ENCODE peak calls at places on chromosomes 16 and 17, in eight cellular contexts. U is heart right ventricle, D is RWPE2, G is NB4, J is OCI-LY7, P is AG09309, V is fibroblast of the aortic adventitia, R is neural progenitor cell. B is an unnamed sample.
A peak's percentile ranks its signal among the peaks of the same experiment; 100 is the strongest.

GRCh38 chr16:50282010-50282538 is 15.7 kb downstream of the ADCY7 start:
- DNase-seq in U (peak; percentile 61), D (no peak), G (peak; percentile 100), J (peak; percentile 93), P (no peak), V (peak; percentile 52), R (no peak), B (peak; percentile 61)

GRCh38 chr16:56506941-56507340 is 12.9 kb downstream of the BBS2 start:
- DNase-seq in U (no peak), D (no peak), G (no peak), J (no peak), P (peak; percentile 20), V (peak; percentile 79), R (no peak), B (peak; percentile 27)

GRCh38 chr16:77238593-77238992 is 39.4 kb downstream of the SYCE1L start:
- DNase-seq in U (no peak), D (no peak), G (no peak), J (no peak), P (no peak), V (no peak), R (no peak), B (no peak)

GRCh38 chr17:47720754-47721533 is 12.1 kb upstream of the TBX21 start:
- DNase-seq in U (no peak), D (no peak), G (peak; percentile 75), J (no peak), P (no peak), V (no peak), R (peak; percentile 48), B (no peak)

GRCh38 chr17:77085916-77086432 is 54.8 kb upstream of the SEC14L1 start:
- DNase-seq in U (no peak), D (no peak), G (no peak), J (peak; percentile 84), P (no peak), V (no peak), R (no peak), B (no peak)

GRCh38 chr17:37301288-37301687 is 74.5 kb upstream of the C17orf78 start:
- DNase-seq in U (no peak), D (no peak), G (peak; percentile 30), J (no peak), P (no peak), V (peak; percentile 78), R (peak; percentile 18), B (peak; percentile 45)

GRCh38 chr16:66168777-66169176 is 197.7 kb upstream of the CDH5 start:
- DNase-seq in U (no peak), D (no peak), G (no peak), J (no peak), P (no peak), V (no peak), R (no peak), B (no peak)

GRCh38 chr16:31477220-31478216 is 5.4 kb upstream of the SLC5A2 start:
- DNase-seq in U (no peak), D (no peak), G (peak; percentile 91), J (no peak), P (no peak), V (no peak), R (peak; percentile 52), B (no peak)

GRCh38 chr17:78957076-78957475 is 22.6 kb downstream of the LGALS3BP start:
- DNase-seq in U (no peak), D (no peak), G (no peak), J (no peak), P (no peak), V (peak; percentile 34), R (no peak), B (no peak)

GRCh38 chr17:69567130-69567529 is 152.6 kb downstream of the MAP2K6 start:
- DNase-seq in U (no peak), D (no peak), G (no peak), J (no peak), P (no peak), V (no peak), R (peak; percentile 34), B (no peak)

GRCh38 chr17:7313028-7313889 is 1.9 kb downstream of the GPS2 start:
- DNase-seq in U (no peak), D (no peak), G (peak; percentile 39), J (peak; percentile 37), P (no peak), V (no peak), R (no peak), B (no peak)
- H3K4me3 ChIP-seq in U (no peak overlapping the region), D (no peak overlapping the region), G (peak overlapping the region; percentile 73), J (peak overlapping the region; percentile 95), P (no peak overlapping the region), V (no peak overlapping the region), R (no peak overlapping the region), B (no peak overlapping the region)

DNA sequence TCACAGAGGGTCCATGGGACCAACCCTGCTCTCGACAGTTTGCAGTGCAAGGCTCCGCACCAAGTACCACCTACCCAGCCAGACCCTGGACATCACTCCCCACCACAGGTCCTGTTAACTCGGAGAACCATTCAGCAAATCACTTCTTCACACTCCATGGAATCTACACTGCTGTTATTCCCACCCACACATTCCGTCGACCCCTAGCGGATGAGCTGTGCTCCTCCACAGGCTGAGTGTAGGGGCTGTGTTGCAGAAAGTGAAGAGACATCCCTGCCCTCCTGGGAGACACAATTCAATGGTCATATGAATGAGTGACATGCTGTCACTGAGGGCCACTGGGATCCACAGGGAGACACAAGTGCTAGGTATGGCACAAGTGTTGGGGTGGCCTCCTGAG is 27.5 kb downstream of the MPG start:
- DNase-seq in U (no peak), D (no peak), G (no peak), J (no peak), P (no peak), V (no peak), R (no peak), B (no peak)
- TF ChIP-seq CTCF in U (no peak), D (no peak), G (no peak), J (no peak), P (no peak), V (no peak), R (no peak), B (no peak)

GRCh38 chr17:50559674-50560184 is 786 bp upstream of the CACNA1G start:
- DNase-seq in U (peak; percentile 43), D (no peak), G (peak; percentile 50), J (no peak), P (no peak), V (peak; percentile 32), R (peak; percentile 88), B (peak; percentile 61)
- H3K4me3 ChIP-seq in U (peak overlapping the region; percentile 60), D (peak overlapping the region; percentile 35), G (no peak overlapping the region), J (peak overlapping the region; percentile 44), P (peak overlapping the region; percentile 40), V (peak overlapping the region; percentile 53), R (peak overlapping the region; percentile 86), B (peak overlapping the region; percentile 63)

GRCh38 chr17:42312285-42313130 is 24.2 kb downstream of the STAT5A start:
- DNase-seq in U (peak; percentile 86), D (no peak), G (peak; percentile 96), J (peak; percentile 78), P (no peak), V (peak; percentile 73), R (peak; percentile 95), B (peak; percentile 86)
- TF ChIP-seq CTCF in U (peak; percentile 81), D (peak; percentile 65), G (peak; percentile 48), J (peak; percentile 83), P (peak; percentile 72), V (peak; percentile 65), R (peak; percentile 69), B (peak; percentile 67)

B was measured in fibroblast of villous mesenchyme.